ENCODE peak calls at places on chromosomes 3 and 15, in seven cellular contexts. M is progenitor cell of endocrine pancreas; V is NCI-H1105; I is heart right ventricle; R is GM12892; P is T47D; A is CD4-positive, CD25-positive, alpha-beta regulatory T cell. O is an unnamed sample.

GRCh38 chr3:69588170-69588569 is 151.1 kb upstream of the MITF start:
- DNase-seq in M (no peak), V (no peak), I (no peak), R (no peak), P (no peak), A (no peak), O (no peak)

GRCh38 chr3:28544236-28544635 is 195.6 kb upstream of the AZI2 start:
- DNase-seq in M (no peak), V (no peak), I (no peak), R (no peak), P (no peak), A (no peak), O (no peak)

GRCh38 chr3:29919551-29919950 is 638.7 kb downstream of the RBMS3 start:
- DNase-seq in M (no peak), V (no peak), I (no peak), R (no peak), P (no peak), A (no peak), O (no peak)

GRCh38 chr15:63752979-63753378 is 80.8 kb downstream of the HERC1 start:
- DNase-seq in M (no peak), V (no peak), I (no peak), R (no peak), P (no peak), A (no peak), O (no peak)

GRCh38 chr3:184873136-184873535 is 61.2 kb downstream of the VPS8 start:
- DNase-seq in M (no peak), V (no peak), I (no peak), R (no peak), P (no peak), A (no peak), O (no peak)

GRCh38 chr3:13474021-13474420 is 6.1 kb upstream of the HDAC11 start:
- DNase-seq in M (no peak), V (no peak), I (no peak), R (no peak), P (no peak), A (no peak), O (no peak)

GRCh38 chr15:71447328-71448250 is 332.3 kb downstream of the THSD4 start:
- DNase-seq in M (no peak), V (no peak), I (no peak), R (no peak), P (no peak), A (no peak), O (no peak)

GRCh38 chr3:171994646-171995441 is 44.5 kb upstream of the FNDC3B start:
- DNase-seq in M (no peak), V (no peak), I (no peak), R (no peak), P (peak; percentile 55), A (no peak), O (no peak)

GRCh38 chr3:131349946-131350347 is 31.6 kb upstream of the NUDT16 start:
- DNase-seq in M (no peak), V (no peak), I (peak; percentile 57), R (no peak), P (no peak), A (no peak), O (no peak)

GRCh38 chr15:84840255-84840654 is 23.1 kb downstream of the ALPK3 start:
- DNase-seq in M (no peak), V (no peak), I (no peak), R (no peak), P (no peak), A (no peak), O (no peak)

GRCh38 chr3:171614318-171614967 is 154.2 kb upstream of the TNIK start:
- DNase-seq in M (no peak), V (no peak), I (peak; percentile 10), R (no peak), P (no peak), A (no peak), O (peak; percentile 29)

GRCh38 chr3:188486126-188486525 is 332.2 kb downstream of the LPP start:
- DNase-seq in M (no peak), V (no peak), I (no peak), R (no peak), P (no peak), A (no peak), O (no peak)

GRCh38 chr3:101850327-101851048 is 1.2 kb downstream of the NFKBIZ start:
- DNase-seq in M (no peak), V (no peak), I (no peak), R (no peak), P (no peak), A (peak; percentile 83), O (no peak)

GRCh38 chr15:40960926-40961325 is 7.7 kb downstream of the CHAC1 start:
- DNase-seq in M (no peak), V (no peak), I (no peak), R (no peak), P (no peak), A (no peak), O (no peak)

GRCh38 chr3:159929181-159929893 is 59.3 kb upstream of the IL12A start:
- DNase-seq in M (no peak), V (no peak), I (peak; percentile 29), R (no peak), P (peak; percentile 24), A (no peak), O (no peak)

GRCh38 chr15:25773248-25773647 is 89.9 kb downstream of the ATP10A start:
- DNase-seq in M (no peak), V (no peak), I (no peak), R (no peak), P (no peak), A (no peak), O (peak; percentile 20)

GRCh38 chr3:177050466-177051237 is 146.6 kb downstream of the TBL1XR1 start:
- DNase-seq in M (no peak), V (peak; percentile 66), I (no peak), R (no peak), P (no peak), A (peak; percentile 68), O (no peak)

GRCh38 chr3:171526869-171527268 is 66.7 kb upstream of the TNIK start:
- DNase-seq in M (no peak), V (no peak), I (no peak), R (no peak), P (no peak), A (no peak), O (no peak)

GRCh38 chr3:36525115-36525711 is 144.9 kb downstream of the STAC start:
- DNase-seq in M (no peak), V (no peak), I (no peak), R (no peak), P (no peak), A (no peak), O (no peak)

GRCh38 chr3:187997490-187997889 is 156.5 kb upstream of the LPP start:
- DNase-seq in M (no peak), V (no peak), I (no peak), R (no peak), P (no peak), A (no peak), O (no peak)

GRCh38 chr3:52407779-52408178 is 37.1 kb downstream of the SEMA3G start:
- DNase-seq in M (no peak), V (no peak), I (no peak), R (no peak), P (no peak), A (no peak), O (no peak)

GRCh38 chr15:28904541-28905303 is 18.9 kb downstream of the APBA2 start:
- DNase-seq in M (no peak), V (no peak), I (no peak), R (no peak), P (no peak), A (no peak), O (no peak)

GRCh38 chr15:67918205-67918861 is 78.5 kb upstream of the RNU6-1 start:
- DNase-seq in M (no peak), V (no peak), I (no peak), R (no peak), P (no peak), A (no peak), O (no peak)

GRCh38 chr3:59237121-59237520 is 187.3 kb upstream of the CFAP20DC start:
- DNase-seq in M (no peak), V (no peak), I (no peak), R (no peak), P (no peak), A (no peak), O (no peak)

O was measured in H1.